ENCODE peak calls at places on chromosomes 5 and 9, in four cellular contexts. One of them, this sample, is unnamed.
A peak's percentile ranks its signal among the peaks of the same experiment; 100 is the strongest.

GRCh38 chr5:15431923-15432322 is 68.1 kb upstream of the FBXL7 start:
- DNase-seq in GM23338: no peak
- DNase-seq in A549: no peak
- DNase-seq in stomach: no peak
- DNase-seq in this sample: no peak

GRCh38 chr5:7742241-7742656 is 108.7 kb downstream of the CFAP90 start:
- DNase-seq in stomach: peak; percentile 48
- DNase-seq in A549: peak; percentile 19
- DNase-seq in GM23338: no peak
- DNase-seq in this sample: no peak

GRCh38 chr5:130278136-130278535 is 373.9 kb downstream of the CHSY3 start:
- DNase-seq in GM23338: peak; percentile 24
- DNase-seq in A549: no peak
- DNase-seq in stomach: no peak
- DNase-seq in this sample: no peak

GRCh38 chr5:69261034-69261433 is 26.3 kb downstream of the CDK7 start:
- DNase-seq in stomach: no peak
- DNase-seq in GM23338: no peak
- DNase-seq in A549: no peak
- DNase-seq in this sample: no peak

GRCh38 chr5:14250778-14251711 is 107.9 kb downstream of the TRIO start:
- DNase-seq in GM23338: no peak
- DNase-seq in A549: no peak
- DNase-seq in stomach: no peak
- DNase-seq in this sample: no peak

GRCh38 chr5:174550026-174550425 is 174.4 kb upstream of the MSX2 start:
- DNase-seq in stomach: no peak
- DNase-seq in GM23338: no peak
- DNase-seq in A549: no peak
- DNase-seq in this sample: no peak

GRCh38 chr5:170393235-170393634 is 4.1 kb upstream of the KCNMB1 start:
- DNase-seq in stomach: no peak
- DNase-seq in A549: no peak
- DNase-seq in GM23338: no peak
- DNase-seq in this sample: no peak

GRCh38 chr5:13251623-13252367 is 692.7 kb downstream of the DNAH5 start:
- DNase-seq in GM23338: peak; percentile 36
- DNase-seq in stomach: peak; percentile 62
- DNase-seq in A549: no peak
- DNase-seq in this sample: no peak

GRCh38 chr5:91433861-91434260 is 50.7 kb upstream of the ARRDC3 start:
- DNase-seq in stomach: no peak
- DNase-seq in GM23338: no peak
- DNase-seq in A549: no peak
- DNase-seq in this sample: no peak

GRCh38 chr5:61318374-61318773 is 13.7 kb upstream of the ZSWIM6 start:
- DNase-seq in GM23338: no peak
- DNase-seq in A549: no peak
- DNase-seq in stomach: no peak
- DNase-seq in this sample: no peak

GRCh38 chr5:57466544-57466943 is 16.1 kb downstream of the ACTBL2 start:
- DNase-seq in GM23338: no peak
- DNase-seq in A549: no peak
- DNase-seq in stomach: no peak
- DNase-seq in this sample: no peak

GRCh38 chr5:1037123-1037670 is 28.6 kb downstream of the NKD2 start:
- DNase-seq in stomach: no peak
- DNase-seq in A549: no peak
- DNase-seq in GM23338: no peak
- DNase-seq in this sample: no peak

GRCh38 chr9:98333703-98334582 is 78.5 kb upstream of the TBC1D2 start:
- DNase-seq in stomach: no peak
- DNase-seq in A549: peak; percentile 41
- DNase-seq in GM23338: no peak
- DNase-seq in this sample: no peak

GRCh38 chr9:108331596-108331995 is 524.2 kb downstream of the ACTL7B start:
- DNase-seq in A549: no peak
- DNase-seq in GM23338: no peak
- DNase-seq in stomach: no peak
- DNase-seq in this sample: no peak

GRCh38 chr5:54404568-54404967 is 50.9 kb upstream of the HSPB3 start:
- DNase-seq in GM23338: no peak
- DNase-seq in A549: no peak
- DNase-seq in stomach: no peak
- DNase-seq in this sample: no peak

GRCh38 chr9:125161284-125161918 is 18.1 kb upstream of the SCAI start:
- DNase-seq in GM23338: no peak
- DNase-seq in stomach: no peak
- DNase-seq in A549: no peak
- DNase-seq in this sample: no peak

GRCh38 chr5:131541766-131542165 is 93.3 kb downstream of the RAPGEF6 start:
- DNase-seq in A549: no peak
- DNase-seq in GM23338: no peak
- DNase-seq in stomach: no peak
- DNase-seq in this sample: no peak

GRCh38 chr5:169641253-169641652 is 4.2 kb downstream of the DOCK2 start:
- DNase-seq in A549: no peak
- DNase-seq in stomach: no peak
- DNase-seq in GM23338: peak; percentile 12
- DNase-seq in this sample: no peak

GRCh38 chr9:130896233-130897012 is at the start of gene QRFP:
- DNase-seq in GM23338: no peak
- DNase-seq in A549: no peak
- DNase-seq in stomach: no peak
- DNase-seq in this sample: no peak

GRCh38 chr9:80285325-80285724 is 713.6 kb downstream of the TLE4 start:
- DNase-seq in A549: no peak
- DNase-seq in stomach: no peak
- DNase-seq in GM23338: peak; percentile 67
- DNase-seq in this sample: no peak

GRCh38 chr9:16385590-16386578 is 484.6 kb downstream of the BNC2 start:
- DNase-seq in A549: peak; percentile 25
- DNase-seq in stomach: no peak
- DNase-seq in GM23338: no peak
- DNase-seq in this sample: no peak

GRCh38 chr9:214488-215448 is at the start of gene DOCK8:
- DNase-seq in stomach: peak; percentile 83
- DNase-seq in GM23338: peak; percentile 87
- DNase-seq in A549: peak; percentile 75
- DNase-seq in this sample: peak; percentile 92

GRCh38 chr5:129664336-129664937 is 83.5 kb upstream of the MINAR2 start:
- DNase-seq in A549: peak; percentile 48
- DNase-seq in stomach: peak; percentile 60
- DNase-seq in GM23338: peak; percentile 65
- DNase-seq in this sample: peak; percentile 63

GRCh38 chr5:109706065-109706464 is 16.3 kb downstream of the MAN2A1 start:
- DNase-seq in GM23338: no peak
- DNase-seq in A549: no peak
- DNase-seq in stomach: no peak
- DNase-seq in this sample: no peak

GRCh38 chr9:72971411-72971810 is 18.6 kb upstream of the ALDH1A1 start:
- DNase-seq in stomach: no peak
- DNase-seq in GM23338: no peak
- DNase-seq in A549: no peak
- DNase-seq in this sample: no peak

GRCh38 chr9:93653762-93654161 is 77.4 kb downstream of the PHF2 start:
- DNase-seq in A549: no peak
- DNase-seq in GM23338: no peak
- DNase-seq in stomach: no peak
- DNase-seq in this sample: no peak

GRCh38 chr9:88370346-88370745 is 17.9 kb upstream of the SPIN1 start:
- DNase-seq in GM23338: no peak
- DNase-seq in stomach: no peak
- DNase-seq in A549: no peak
- DNase-seq in this sample: no peak

GRCh38 chr5:169336234-169336633 is 35.3 kb upstream of the SLIT3 start:
- DNase-seq in stomach: no peak
- DNase-seq in GM23338: no peak
- DNase-seq in A549: no peak
- DNase-seq in this sample: no peak

GRCh38 chr5:178236685-178237084 is 4.1 kb upstream of the PHYKPL start:
- DNase-seq in A549: no peak
- DNase-seq in GM23338: no peak
- DNase-seq in stomach: no peak
- DNase-seq in this sample: peak; percentile 62

GRCh38 chr5:178234121-178234752 is 1.6 kb upstream of the PHYKPL start:
- DNase-seq in A549: no peak
- DNase-seq in GM23338: no peak
- DNase-seq in stomach: no peak
- DNase-seq in this sample: no peak

GRCh38 chr5:178236126-178236525 is 3.5 kb upstream of the PHYKPL start:
- DNase-seq in A549: no peak
- DNase-seq in GM23338: no peak
- DNase-seq in stomach: no peak
- DNase-seq in this sample: peak; percentile 34

GRCh38 chr5:178235600-178235998 is 3.0 kb upstream of the PHYKPL start:
- DNase-seq in A549: no peak
- DNase-seq in GM23338: no peak
- DNase-seq in stomach: no peak
- DNase-seq in this sample: no peak

GRCh38 chr5:178234753-178235599 is 2.4 kb upstream of the PHYKPL start:
- DNase-seq in A549: peak; percentile 66
- DNase-seq in stomach: peak; percentile 73
- DNase-seq in GM23338: peak; percentile 91
- DNase-seq in this sample: peak; percentile 37
- TF ChIP-seq CTCF in A549: peak; percentile 65
- TF ChIP-seq CTCF in stomach: no peak
- TF ChIP-seq CTCF in GM23338: peak; percentile 91
- TF ChIP-seq CTCF in this sample: peak; percentile 42

GRCh38 chr9:133682961-133683493 is 46.9 kb downstream of the DBH start:
- DNase-seq in stomach: no peak
- DNase-seq in GM23338: no peak
- DNase-seq in A549: no peak
- DNase-seq in this sample: peak; percentile 29
- H3K27ac ChIP-seq in stomach: peak overlapping the region; percentile 64
- H3K27ac ChIP-seq in GM23338: no peak overlapping the region
- H3K27ac ChIP-seq in A549: no peak overlapping the region
- H3K27ac ChIP-seq in this sample: no peak overlapping the region

GRCh38 chr9:37180138-37180537 is 59.8 kb downstream of the ZCCHC7 start:
- DNase-seq in stomach: no peak
- DNase-seq in A549: no peak
- DNase-seq in GM23338: no peak
- DNase-seq in this sample: no peak
- TF ChIP-seq CTCF in stomach: no peak
- TF ChIP-seq CTCF in A549: no peak
- TF ChIP-seq CTCF in GM23338: no peak
- TF ChIP-seq CTCF in this sample: no peak

DNA sequence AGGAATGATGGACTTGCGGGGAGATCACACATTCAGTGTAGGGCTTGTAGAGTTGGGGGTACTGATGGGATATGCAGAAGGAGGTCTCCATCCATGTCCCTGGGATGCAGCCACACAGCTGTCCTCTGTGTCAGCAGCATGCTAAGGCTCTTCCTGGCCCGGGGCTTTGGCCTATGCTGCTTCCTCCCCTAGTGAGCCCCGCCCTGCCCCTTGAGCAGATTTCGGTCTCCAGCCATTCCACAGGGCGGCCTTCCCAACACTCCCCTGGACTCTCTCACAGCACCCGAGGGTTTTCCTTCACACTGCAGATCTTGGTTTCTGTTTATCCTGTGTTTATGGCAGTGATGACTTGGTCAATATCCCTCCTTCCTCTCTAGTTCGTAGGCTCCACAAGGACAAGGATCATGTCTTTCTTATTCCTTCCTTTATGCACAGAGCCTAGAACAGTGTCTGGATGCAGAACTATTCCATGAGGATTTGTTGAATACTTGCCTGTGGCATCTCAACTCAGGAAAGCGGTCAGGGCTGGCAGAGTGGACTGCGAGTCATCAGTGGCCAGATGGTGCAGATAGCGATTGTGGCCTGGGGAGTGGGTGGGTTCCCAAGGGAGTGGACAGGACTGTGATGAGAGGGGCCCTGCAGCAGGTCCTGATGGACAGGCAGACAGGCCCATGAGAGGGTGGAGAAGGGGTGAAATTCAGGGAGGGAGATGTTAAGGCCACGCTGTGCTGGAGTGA is 114.2 kb downstream of the RGS3 start:
- DNase-seq in A549: no peak
- DNase-seq in stomach: no peak
- DNase-seq in GM23338: no peak
- DNase-seq in this sample: peak; percentile 53
- H3K27ac ChIP-seq in A549: peak overlapping the region; percentile 36
- H3K27ac ChIP-seq in stomach: peak overlapping the region; percentile 88
- H3K27ac ChIP-seq in GM23338: no peak overlapping the region
- H3K27ac ChIP-seq in this sample: no peak overlapping the region

DNA sequence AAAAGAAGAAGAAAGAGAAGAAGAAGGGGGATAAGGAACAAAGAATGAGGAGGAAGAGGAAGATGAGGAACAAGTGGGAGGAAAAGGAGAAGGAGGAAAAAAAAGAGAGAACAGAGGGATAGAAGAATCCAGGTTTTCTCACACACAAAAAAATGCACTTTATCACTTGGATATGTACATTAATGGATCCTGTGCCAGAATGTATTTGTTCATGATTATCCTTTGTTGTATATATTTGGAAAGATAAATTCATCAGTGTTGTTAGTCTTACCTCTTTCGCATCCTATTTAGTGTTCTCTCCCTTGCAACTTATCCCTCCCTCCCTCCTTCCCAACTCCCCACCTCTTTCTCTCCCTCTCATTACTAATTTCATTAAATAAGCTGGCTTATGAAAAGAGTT is 298.8 kb downstream of the SLCO4C1 start:
- DNase-seq in stomach: no peak
- DNase-seq in A549: no peak
- DNase-seq in GM23338: no peak
- DNase-seq in this sample: no peak
- TF ChIP-seq CTCF in stomach: no peak
- TF ChIP-seq CTCF in A549: no peak
- TF ChIP-seq CTCF in GM23338: no peak
- TF ChIP-seq CTCF in this sample: no peak

DNA sequence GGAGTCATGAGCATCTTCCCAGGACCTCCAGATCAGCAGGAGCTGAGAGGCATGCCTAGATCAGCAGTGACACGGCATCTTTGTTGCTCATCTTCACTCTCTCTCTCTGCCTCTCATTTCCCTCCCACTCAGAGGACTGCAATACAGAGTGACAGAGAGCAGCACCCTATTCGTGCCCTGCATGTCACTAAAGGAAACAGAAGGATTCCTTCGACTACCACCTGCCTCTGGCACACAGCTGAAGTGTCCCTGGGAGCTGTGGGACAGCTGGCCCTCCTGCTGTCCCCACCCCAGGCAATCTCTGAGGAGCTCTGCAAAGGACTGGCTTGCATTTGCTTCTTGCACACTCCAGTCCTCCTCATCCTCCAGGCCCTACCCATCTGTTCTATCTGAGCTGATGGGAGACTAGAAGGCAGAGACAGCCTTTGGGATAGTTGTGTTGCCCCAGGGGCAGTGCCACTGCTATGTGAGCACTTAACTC is 167.8 kb upstream of the MAP1B start:
- DNase-seq in GM23338: no peak
- DNase-seq in A549: peak; percentile 46
- DNase-seq in stomach: no peak
- DNase-seq in this sample: no peak
- H3K27ac ChIP-seq in GM23338: no peak overlapping the region
- H3K27ac ChIP-seq in A549: peak overlapping the region; percentile 63
- H3K27ac ChIP-seq in stomach: no peak overlapping the region
- H3K27ac ChIP-seq in this sample: no peak overlapping the region